ENCODE peak calls at places on chromosomes 7 and 10, in nine cellular contexts. U is H9, B is anterior cingulate cortex, O is aorta, G is stomach, T is OCI-LY7, S is cardiac fibroblast, V is B cell, E is T-helper 2 cell. L is an unnamed sample.

GRCh38 chr7:120452665-120453064 is 179.7 kb downstream of the KCND2 start:
- DNase-seq in B (no peak), V (no peak), O (no peak), U (no peak), E (no peak), T (no peak), S (no peak), G (no peak), L (no peak)

GRCh38 chr7:38211940-38212339 is 33.9 kb downstream of the STARD3NL start:
- DNase-seq in O (no peak), U (no peak), T (no peak), S (peak), E (no peak), V (no peak), B (no peak), G (no peak), L (no peak)

GRCh38 chr7:11985376-11985775 is 153.4 kb upstream of the THSD7A start:
- DNase-seq in S (no peak), G (no peak), O (no peak), E (no peak), B (no peak), T (no peak), U (no peak), V (no peak), L (no peak)

GRCh38 chr10:77927343-77928256 is 1.0 kb upstream of the DLG5 start:
- DNase-seq in T (no peak), S (no peak), B (no peak), G (no peak), E (no peak), O (no peak), U (no peak), V (no peak), L (no peak)

GRCh38 chr7:31494421-31494820 is 19.5 kb upstream of the ITPRID1 start:
- DNase-seq in G (no peak), O (no peak), B (no peak), S (no peak), T (no peak), U (no peak), E (no peak), V (no peak), L (no peak)

GRCh38 chr7:121192834-121193233 is 136.0 kb upstream of the WNT16 start:
- DNase-seq in T (no peak), B (no peak), U (no peak), G (no peak), O (no peak), S (no peak), E (no peak), V (no peak), L (no peak)

GRCh38 chr10:17199351-17199804 is 2.1 kb downstream of the TRDMT1 start:
- DNase-seq in T (no peak), V (no peak), O (no peak), S (peak), B (no peak), E (no peak), U (no peak), G (no peak), L (no peak)

GRCh38 chr10:101095550-101096213 is 33.9 kb downstream of the KAZALD1 start:
- DNase-seq in O (peak), G (peak), V (peak), B (peak), E (peak), U (peak), S (peak), T (peak), L (peak)

GRCh38 chr7:149477494-149478443 is 16.9 kb upstream of the ZNF777 start:
- DNase-seq in O (no peak), G (no peak), T (no peak), B (no peak), E (no peak), U (peak), S (no peak), V (no peak), L (no peak)

GRCh38 chr7:29086545-29086944 is 59.8 kb downstream of the CPVL start:
- DNase-seq in T (no peak), U (no peak), G (no peak), E (no peak), O (no peak), S (no peak), V (no peak), B (no peak), L (no peak)

GRCh38 chr10:61791216-61791615 is 110.3 kb upstream of the ARID5B start:
- DNase-seq in U (no peak), E (no peak), S (no peak), B (no peak), G (no peak), T (no peak), V (no peak), O (no peak), L (no peak)

GRCh38 chr7:151115121-151115835 is 29.0 kb downstream of the AGAP3 start:
- DNase-seq in U (no peak), S (no peak), T (no peak), E (no peak), V (no peak), B (no peak), G (no peak), O (no peak), L (peak)

GRCh38 chr10:61047788-61048560 is 104.0 kb upstream of the RHOBTB1 start:
- DNase-seq in B (no peak), T (no peak), S (no peak), G (no peak), V (no peak), U (no peak), E (no peak), O (no peak), L (no peak)

GRCh38 chr7:134669845-134670373 is 23.3 kb downstream of the BPGM start:
- DNase-seq in B (no peak), V (peak), T (peak), U (no peak), S (peak), G (peak), E (peak), O (no peak), L (peak)

GRCh38 chr7:71237945-71238344 is 106.0 kb downstream of the GALNT17 start:
- DNase-seq in T (no peak), U (peak), S (no peak), G (no peak), B (no peak), E (no peak), O (no peak), V (no peak), L (no peak)

GRCh38 chr10:34179280-34179679 is 635.8 kb downstream of the PARD3 start:
- DNase-seq in S (no peak), O (no peak), G (no peak), E (no peak), B (no peak), T (no peak), U (no peak), V (no peak), L (no peak)

GRCh38 chr7:72064916-72065315 is 347.2 kb downstream of the CALN1 start:
- DNase-seq in G (no peak), V (no peak), U (no peak), S (no peak), T (no peak), B (no peak), E (no peak), O (no peak), L (no peak)

GRCh38 chr10:125661942-125662515 is 20.9 kb downstream of the TEX36 start:
- DNase-seq in V (no peak), G (no peak), U (no peak), S (peak), E (no peak), B (no peak), O (no peak), T (no peak), L (no peak)

GRCh38 chr10:43806851-43807640 is 158.4 kb upstream of the ZNF32 start:
- DNase-seq in V (no peak), B (no peak), E (no peak), O (no peak), T (no peak), U (no peak), G (no peak), S (no peak), L (no peak)

L was measured in stimulated activated effector memory CD8-positive, alpha-beta T cell treated with anti-CD3 and anti-CD28 coated beads, Interleukin-12 subunit alpha, Interleukin-12 subunit beta, amount 100 ng/mL, for 72 hours.